ENCODE peak calls at places on chromosomes 16 and 17, in seven cellular contexts. D is SK-N-SH, V is H1, W is GM12878, J is HepG2, H is HCT116, G is K562. B is an unnamed sample.
A peak's percentile ranks its signal among the peaks of the same experiment; 100 is the strongest.

GRCh38 chr16:356756-357155 is 4.2 kb upstream of the AXIN1 start:
- DNase-seq in W (no peak), H (no peak), V (no peak), D (no peak), G (no peak), J (no peak), B (no peak)

GRCh38 chr16:56860226-56861020 is 4.6 kb upstream of the SLC12A3 start:
- DNase-seq in H (no peak), D (no peak), J (peak; percentile 67), G (no peak), W (peak; percentile 75), V (no peak), B (no peak)

GRCh38 chr17:43917348-43918025 is 10.2 kb upstream of the MPP2 start:
- DNase-seq in D (no peak), V (no peak), W (no peak), J (no peak), H (no peak), G (peak; percentile 28), B (no peak)

GRCh38 chr16:5200123-5200522 is 102.5 kb upstream of the EEF2KMT start:
- DNase-seq in J (no peak), W (no peak), H (no peak), G (no peak), V (no peak), D (no peak), B (no peak)

GRCh38 chr16:50671644-50672260 is 9.4 kb downstream of the SNX20 start:
- DNase-seq in H (peak; percentile 64), D (peak; percentile 62), G (peak; percentile 67), J (peak; percentile 36), V (no peak), W (no peak), B (no peak)

GRCh38 chr16:85935957-85936760 is 37.2 kb downstream of the IRF8 start:
- DNase-seq in J (no peak), G (no peak), W (peak; percentile 89), D (no peak), H (no peak), V (no peak), B (no peak)

GRCh38 chr16:64363039-64363438 is 758.8 kb downstream of the CDH11 start:
- DNase-seq in G (no peak), J (no peak), V (no peak), H (no peak), W (no peak), D (no peak), B (no peak)

GRCh38 chr16:75064403-75065148 is 52.0 kb downstream of the LDHD start:
- DNase-seq in D (no peak), G (no peak), W (no peak), H (no peak), V (no peak), J (peak; percentile 83), B (no peak)

GRCh38 chr17:68861602-68862001 is 93.6 kb downstream of the ABCA8 start:
- DNase-seq in J (no peak), V (no peak), H (no peak), W (no peak), G (no peak), D (no peak), B (no peak)

GRCh38 chr17:63974594-63975192 is 2.0 kb upstream of the SCN4A start:
- DNase-seq in G (no peak), J (no peak), W (no peak), H (peak; percentile 57), D (no peak), V (no peak), B (no peak)

GRCh38 chr17:3827124-3827773 is 18.8 kb downstream of the NCBP3 start:
- DNase-seq in H (peak; percentile 58), G (peak; percentile 41), D (peak; percentile 61), W (no peak), J (peak; percentile 79), V (no peak), B (peak; percentile 43)

GRCh38 chr17:78175643-78175981 is 7.2 kb downstream of the SYNGR2 start:
- DNase-seq in G (no peak), V (no peak), H (no peak), J (no peak), D (no peak), W (no peak), B (no peak)

GRCh38 chr17:78838574-78839005 is 2.0 kb downstream of the USP36 start:
- DNase-seq in H (no peak), G (peak; percentile 12), W (no peak), V (no peak), J (peak; percentile 81), D (no peak), B (no peak)

GRCh38 chr17:65537343-65537844 is 24.1 kb downstream of the AXIN2 start:
- DNase-seq in H (no peak), G (no peak), W (no peak), D (no peak), J (no peak), V (no peak), B (no peak)

GRCh38 chr17:187130-187529 is 5.7 kb upstream of the DOC2B start:
- DNase-seq in D (no peak), G (no peak), W (no peak), H (no peak), J (no peak), V (no peak), B (no peak)

GRCh38 chr16:47026492-47026891 is 53.0 kb upstream of the DNAJA2 start:
- DNase-seq in H (no peak), V (no peak), J (no peak), W (no peak), D (no peak), G (no peak), B (no peak)

GRCh38 chr16:57786632-57787518 is 15.4 kb downstream of the KIFC3 start:
- DNase-seq in H (no peak), G (no peak), W (no peak), V (no peak), D (no peak), J (no peak), B (no peak)

GRCh38 chr17:13671771-13672170 is 70.0 kb upstream of the HS3ST3A1 start:
- DNase-seq in H (no peak), J (no peak), D (no peak), G (no peak), W (no peak), V (no peak), B (no peak)

GRCh38 chr17:69717214-69717613 is 302.7 kb downstream of the MAP2K6 start:
- DNase-seq in D (no peak), W (no peak), V (no peak), G (no peak), H (no peak), J (no peak), B (no peak)

GRCh38 chr17:58932956-58933355 is 173.7 kb downstream of the TRIM37 start:
- DNase-seq in W (no peak), V (no peak), J (no peak), H (no peak), D (no peak), G (no peak), B (no peak)

GRCh38 chr16:71794943-71795342 is 13.7 kb downstream of the AP1G1 start:
- DNase-seq in H (no peak), V (no peak), G (no peak), W (no peak), D (no peak), J (no peak), B (no peak)

GRCh38 chr17:81656835-81657234 is 493 bp upstream of the PDE6G start:
- DNase-seq in G (no peak), V (no peak), H (no peak), J (no peak), D (no peak), W (no peak), B (no peak)

GRCh38 chr17:35735036-35735805 is 3.8 kb downstream of the RASL10B start:
- DNase-seq in D (no peak), G (no peak), H (no peak), J (no peak), V (no peak), W (no peak), B (no peak)

GRCh38 chr16:49275870-49276269 is 5.8 kb downstream of the CBLN1 start:
- DNase-seq in J (no peak), G (no peak), V (no peak), H (no peak), W (no peak), D (no peak), B (no peak)

GRCh38 chr16:49274936-49275730 is 6.5 kb downstream of the CBLN1 start:
- DNase-seq in G (no peak), D (no peak), V (no peak), J (no peak), W (no peak), H (no peak), B (no peak)

GRCh38 chr16:49276646-49277385 is 4.8 kb downstream of the CBLN1 start:
- DNase-seq in V (no peak), W (no peak), G (no peak), H (no peak), D (no peak), J (no peak), B (no peak)

GRCh38 chr16:49271363-49271762 is 10.3 kb downstream of the CBLN1 start:
- DNase-seq in W (no peak), D (no peak), J (no peak), G (no peak), V (no peak), H (no peak), B (no peak)

GRCh38 chr16:49273771-49274170 is 7.9 kb downstream of the CBLN1 start:
- DNase-seq in W (no peak), V (no peak), D (no peak), J (no peak), H (no peak), G (no peak), B (no peak)
- TF ChIP-seq SIN3A in W (no peak), V (no peak), D (no peak), J (no peak), H (no peak), G (no peak), B (no peak)

GRCh38 chr17:50094243-50094752 is 853 bp upstream of the PDK2 start:
- DNase-seq in D (peak; percentile 91), V (peak; percentile 34), J (peak; percentile 81), G (peak; percentile 83), H (peak; percentile 88), W (peak; percentile 41), B (peak; percentile 75)
- TF ChIP-seq SIN3A in D (peak; percentile 84), V (no peak), J (no peak), G (no peak), H (no peak), W (no peak), B (peak; percentile 11)

DNA sequence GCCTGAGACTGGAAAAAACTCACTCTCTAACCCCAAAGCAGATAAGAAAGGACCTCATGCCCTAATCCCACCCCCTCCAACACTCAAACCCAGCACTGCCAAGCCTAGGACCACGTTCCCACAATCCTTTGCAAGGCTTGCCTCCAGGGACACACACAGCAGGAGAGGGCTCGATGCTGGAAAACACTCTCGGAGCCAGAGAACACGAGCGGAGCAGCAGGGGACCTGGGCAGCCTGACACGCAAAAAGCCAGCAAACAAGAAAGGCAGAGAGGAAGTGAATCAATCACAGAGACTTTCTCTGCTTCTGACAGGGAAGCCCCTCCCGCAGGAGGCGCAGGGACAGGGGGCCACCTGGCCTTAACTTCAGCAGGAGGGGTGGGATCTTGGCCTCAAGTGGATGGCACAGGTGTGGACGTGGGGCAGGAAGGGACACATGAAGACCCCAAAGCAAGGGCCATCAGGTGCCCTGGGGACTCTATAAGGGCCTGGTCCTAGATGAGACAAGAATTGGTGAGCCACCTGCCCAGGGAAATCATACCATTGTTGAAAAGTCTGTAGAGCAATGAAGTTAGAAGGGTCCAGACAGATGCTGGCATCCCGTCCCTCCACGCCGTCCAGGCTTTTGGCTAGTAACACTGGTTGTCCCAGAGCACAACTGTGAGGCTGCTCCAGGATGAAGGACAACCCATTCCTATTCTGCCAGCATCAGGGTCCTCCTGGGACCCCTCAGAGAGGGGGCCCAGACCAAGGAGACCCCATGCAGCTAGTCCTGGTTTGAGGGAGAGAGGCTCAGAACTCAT is 2.3 kb downstream of the SDK2 start:
- DNase-seq in D (peak; percentile 51), W (no peak), V (no peak), G (no peak), J (no peak), H (no peak), B (no peak)
- TF ChIP-seq SIN3A in D (no peak), W (no peak), V (no peak), G (no peak), J (no peak), H (no peak), B (no peak)

GRCh38 chr16:84356591-84357116 is 11.7 kb upstream of the ATP2C2 start:
- DNase-seq in D (no peak), H (no peak), W (no peak), V (no peak), J (peak; percentile 68), G (no peak), B (no peak)
- TF ChIP-seq SIN3A in D (no peak), H (no peak), W (no peak), V (no peak), J (no peak), G (no peak), B (no peak)

B was measured in Panc1.